ENCODE peak calls at places on chromosomes 4 and X, in four cellular contexts. O is K562, G is GM12891, I is HL-60. K is an unnamed sample.

GRCh38 chrX:71637848-71638247 is 19.5 kb upstream of the CXCR3 start:
- DNase-seq in I (no peak), G (no peak), O (peak; percentile 22), K (no peak)

GRCh38 chrX:13029831-13030771 is 14.3 kb downstream of the FAM9C start:
- DNase-seq in G (no peak), I (no peak), O (no peak), K (no peak)

GRCh38 chr4:119337010-119337409 is 15.1 kb upstream of the FABP2 start:
- DNase-seq in I (no peak), O (no peak), G (no peak), K (no peak)

GRCh38 chr4:93658443-93658842 is 170.1 kb upstream of the ATOH1 start:
- DNase-seq in I (no peak), O (no peak), G (no peak), K (no peak)

GRCh38 chr4:139761461-139761860 is 95.8 kb downstream of the MGST2 start:
- DNase-seq in O (peak; percentile 27), G (peak; percentile 7), I (no peak), K (no peak)

GRCh38 chr4:179880756-179881155 is 2362.4 kb upstream of the TENM3 start:
- DNase-seq in I (no peak), G (no peak), O (no peak), K (no peak)

GRCh38 chr4:26434030-26434639 is 56.1 kb downstream of the CCKAR start:
- DNase-seq in I (no peak), G (no peak), O (no peak), K (no peak)

GRCh38 chr4:180962268-180962667 is 1280.9 kb upstream of the TENM3 start:
- DNase-seq in I (no peak), G (no peak), O (no peak), K (no peak)

GRCh38 chr4:122758033-122758432 is 25.5 kb downstream of the BBS12 start:
- DNase-seq in I (no peak), O (no peak), G (no peak), K (no peak)

GRCh38 chrX:103830848-103831247 is 1.2 kb downstream of the RAB9B start:
- DNase-seq in O (no peak), G (no peak), I (no peak), K (no peak)

GRCh38 chr4:8502836-8503585 is 62.4 kb downstream of the TRMT44 start:
- DNase-seq in O (no peak), I (no peak), G (no peak), K (no peak)

GRCh38 chr4:172547724-172548123 is 620.9 kb upstream of the GALNT7 start:
- DNase-seq in G (no peak), O (no peak), I (no peak), K (no peak)

GRCh38 chrX:1072637-1073377 is 139.6 kb downstream of the CRLF2 start:
- DNase-seq in G (no peak), O (peak; percentile 13), I (no peak), K (no peak)

GRCh38 chrX:318068-318738 is 393 bp downstream of the GTPBP6 start:
- DNase-seq in G (peak; percentile 93), I (peak; percentile 89), O (peak; percentile 88), K (peak; percentile 88)

GRCh38 chrX:28920554-28920953 is 333.3 kb downstream of the IL1RAPL1 start:
- DNase-seq in I (no peak), O (no peak), G (no peak), K (no peak)

GRCh38 chr4:114479595-114479994 is 119.0 kb upstream of the UGT8 start:
- DNase-seq in O (no peak), G (no peak), I (no peak), K (no peak)

DNA sequence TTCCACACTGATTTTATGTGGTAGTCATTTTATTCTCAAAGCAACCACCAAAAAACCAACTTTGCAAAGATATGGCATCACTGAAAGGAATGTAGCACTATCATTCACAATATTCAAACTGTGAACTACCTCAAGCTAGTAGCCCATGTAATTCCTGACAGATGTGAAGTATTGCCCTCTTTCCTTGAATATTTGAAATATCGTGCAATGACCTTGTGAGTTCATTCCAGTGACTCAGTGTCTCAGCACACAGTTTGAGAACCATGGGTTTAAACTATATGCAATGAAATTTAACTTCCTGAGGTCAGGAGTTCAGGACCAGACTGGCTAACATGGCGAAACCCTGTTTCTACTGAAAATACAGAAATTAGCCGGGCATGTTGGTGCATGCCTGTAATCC is 20.9 kb upstream of the IQCM start:
- DNase-seq in O (no peak), G (no peak), I (no peak), K (no peak)
- TF ChIP-seq SPI1 in O (no peak), G (no peak), I (no peak), K (no peak)

DNA sequence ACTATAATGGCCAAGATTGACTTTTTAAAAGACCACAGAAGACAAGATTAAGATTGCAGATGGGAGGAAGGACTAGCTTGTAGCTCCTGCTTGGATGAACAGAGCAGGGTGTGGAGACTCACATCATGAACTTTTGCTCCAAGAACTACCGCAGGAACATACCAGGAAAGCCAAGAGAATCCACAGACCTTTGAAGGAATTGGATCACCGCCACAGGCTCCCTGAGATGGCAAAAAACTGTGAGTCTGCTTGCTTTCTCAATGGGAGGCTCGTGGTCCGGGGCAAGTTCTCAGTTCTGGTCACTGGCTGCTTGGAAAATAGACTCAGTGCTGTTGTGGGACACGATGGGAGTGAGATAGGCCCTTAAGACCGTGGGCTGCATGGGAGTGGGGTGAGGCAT is 276.6 kb downstream of the CCSER1 start:
- DNase-seq in O (no peak), I (no peak), G (no peak), K (no peak)
- TF ChIP-seq SPI1 in O (no peak), I (no peak), G (no peak), K (no peak)

DNA sequence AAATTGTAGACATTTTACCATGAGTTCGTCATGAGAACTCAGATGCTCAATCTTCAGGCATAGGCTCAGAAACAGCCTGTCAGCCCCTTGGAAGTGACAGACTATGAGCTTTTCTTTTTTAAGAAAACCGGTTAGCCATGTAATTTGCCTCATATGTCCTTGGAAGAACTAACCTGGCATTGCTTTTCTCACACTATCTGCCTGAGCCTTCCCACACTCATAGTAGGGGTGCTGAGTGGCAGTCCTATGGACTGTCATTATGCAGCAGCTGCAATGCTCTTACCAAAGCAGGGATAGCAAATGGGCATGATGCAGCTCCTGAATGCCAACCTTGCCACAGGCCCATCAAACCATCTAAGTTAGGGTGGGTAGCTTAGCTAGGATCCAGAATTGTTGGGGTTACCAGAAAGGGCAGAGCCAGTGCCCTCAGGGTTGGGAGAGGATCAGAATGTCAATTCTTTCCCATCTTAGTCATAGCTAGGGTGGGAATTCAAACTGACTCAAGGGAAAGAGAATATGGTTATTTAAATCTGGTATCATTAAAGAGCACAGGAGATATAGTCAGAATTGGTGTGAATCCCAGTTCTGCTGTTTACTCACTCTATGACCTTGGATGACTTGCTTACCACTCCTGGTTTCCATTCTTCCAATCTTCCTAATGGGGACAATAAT is 230.6 kb upstream of the CPEB2 start:
- DNase-seq in I (no peak), G (no peak), O (no peak), K (no peak)
- TF ChIP-seq SPI1 in I (no peak), G (no peak), O (no peak), K (no peak)

DNA sequence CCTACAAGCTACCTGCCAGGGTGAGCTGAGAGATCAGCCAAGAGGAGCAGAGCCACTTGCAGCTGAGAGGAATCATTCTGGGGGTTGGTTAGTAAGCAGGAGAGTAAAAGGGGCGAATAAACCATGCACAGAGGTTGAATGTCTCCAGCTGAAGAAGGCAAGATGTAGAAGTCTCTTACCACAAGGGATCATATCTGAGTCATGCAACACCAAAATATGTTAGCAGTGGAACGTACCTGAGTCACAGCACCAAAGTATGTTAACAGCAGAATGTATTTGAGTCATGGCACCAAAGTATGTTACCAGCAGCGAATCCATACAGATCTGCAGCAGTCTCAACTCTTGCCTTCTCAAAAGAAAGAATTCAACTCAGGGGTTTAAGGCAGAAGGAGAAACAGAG is 29.9 kb downstream of the C4orf51 start:
- DNase-seq in O (no peak), G (no peak), I (no peak), K (no peak)
- TF ChIP-seq SPI1 in O (no peak), G (no peak), I (no peak), K (no peak)

GRCh38 chr4:137755033-137755471 is 222.8 kb upstream of the PCDH18 start:
- DNase-seq in I (no peak), G (no peak), O (no peak), K (no peak)
- TF ChIP-seq SPI1 in I (no peak), G (no peak), O (no peak), K (no peak)

GRCh38 chrX:150515801-150516200 is 52.6 kb upstream of the MTM1 start:
- DNase-seq in G (no peak), I (no peak), O (no peak), K (no peak)

GRCh38 chrX:150513564-150513963 is 54.9 kb upstream of the MTM1 start:
- DNase-seq in O (peak; percentile 10), I (no peak), G (no peak), K (no peak)

GRCh38 chrX:150509703-150510102 is 58.7 kb upstream of the MTM1 start:
- DNase-seq in G (no peak), I (no peak), O (no peak), K (no peak)

GRCh38 chrX:150514462-150514861 is 54.0 kb upstream of the MTM1 start:
- DNase-seq in G (no peak), O (no peak), I (no peak), K (no peak)

DNA sequence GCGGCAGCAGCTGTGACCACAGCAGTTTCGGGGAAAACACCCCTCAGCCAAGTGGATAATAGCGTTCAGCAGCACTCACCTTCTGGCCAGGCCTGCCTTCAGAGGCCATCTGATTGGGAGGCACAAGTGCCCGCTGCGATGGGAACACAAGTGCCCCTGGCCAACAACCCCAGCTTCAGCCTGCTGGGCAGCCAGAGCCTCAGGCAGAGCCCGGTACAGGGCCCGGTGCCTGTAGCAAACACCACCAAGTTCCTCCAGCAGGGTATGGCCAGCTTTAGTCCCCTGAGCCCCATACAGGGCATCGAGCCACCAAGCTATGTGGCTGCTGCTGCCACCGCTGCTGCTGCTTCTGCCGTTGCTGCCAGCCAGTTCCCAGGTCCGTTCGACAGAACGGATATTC is 56.0 kb upstream of the MTM1 start:
- DNase-seq in G (no peak), O (no peak), I (no peak), K (no peak)
- TF ChIP-seq SPI1 in G (no peak), O (no peak), I (no peak), K (no peak)

DNA sequence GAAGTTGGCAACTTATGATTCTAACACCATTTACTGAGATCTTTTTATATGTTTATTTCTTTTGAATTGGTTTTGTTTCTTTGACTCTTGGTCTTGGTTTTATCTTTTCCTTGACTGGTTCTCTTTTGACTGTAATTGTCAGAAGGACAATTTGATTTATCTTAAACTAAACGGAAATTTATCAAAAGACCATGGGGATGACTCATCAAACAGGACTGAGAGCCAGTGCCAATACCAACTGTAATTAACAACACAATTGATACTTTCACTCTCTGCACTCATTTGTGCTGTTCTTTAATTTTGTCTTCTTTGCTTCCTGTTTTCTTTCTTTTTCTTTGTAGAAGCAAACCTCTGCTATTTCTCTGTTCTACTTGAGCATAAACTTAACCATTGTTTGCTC is 776.8 kb downstream of the CCSER1 start:
- DNase-seq in O (no peak), I (no peak), G (no peak), K (no peak)
- TF ChIP-seq SPI1 in O (no peak), I (no peak), G (no peak), K (no peak)

GRCh38 chr4:117793786-117794369 is 240.4 kb upstream of the NDST3 start:
- DNase-seq in G (no peak), O (no peak), I (no peak), K (no peak)
- TF ChIP-seq SPI1 in G (no peak), O (no peak), I (no peak), K (no peak)

GRCh38 chr4:16508968-16509367 is 282.7 kb upstream of the TAPT1 start:
- DNase-seq in O (peak; percentile 8), I (no peak), G (no peak), K (no peak)
- TF ChIP-seq SPI1 in O (no peak), I (no peak), G (no peak), K (no peak)

K was measured in GM12878.